ENCODE peak calls at places on chromosomes 3 and 15, in ten cellular contexts. G is transverse colon, T is prostate gland, P is heart left ventricle, B is testis, Y is body of pancreas, Q is IMR-90, J is uterus, C is tibial nerve, M is spleen. L is an unnamed sample.

GRCh38 chr15:96359772-96360498 is 29.4 kb downstream of the NR2F2 start:
- DNase-seq in G (no peak), T (no peak), P (peak; percentile 69), B (no peak), Y (no peak), Q (no peak), J (peak; percentile 83), C (no peak), M (peak; percentile 74), L (peak; percentile 61)

GRCh38 chr15:76196949-76197315 is 114.3 kb downstream of the ETFA start:
- DNase-seq in G (peak; percentile 38), T (no peak), P (no peak), B (peak; percentile 33), Y (peak; percentile 53), Q (no peak), J (no peak), C (no peak), M (peak; percentile 73), L (no peak)

GRCh38 chr15:88605507-88606436 is 15.4 kb upstream of the AEN start:
- DNase-seq in G (no peak), T (no peak), P (peak; percentile 74), B (peak; percentile 68), Y (peak; percentile 62), Q (peak; percentile 29), J (no peak), C (no peak), M (peak; percentile 76), L (peak; percentile 66)

GRCh38 chr3:11118181-11118682 is 36.1 kb upstream of the HRH1 start:
- DNase-seq in G (no peak), T (no peak), P (no peak), B (no peak), Y (no peak), Q (peak; percentile 70), J (no peak), C (no peak), M (no peak), L (no peak)

GRCh38 chr15:42734076-42734672 is 2.8 kb downstream of the CDAN1 start:
- DNase-seq in G (no peak), T (no peak), P (no peak), B (no peak), Y (no peak), Q (no peak), J (no peak), C (no peak), M (no peak), L (no peak)

GRCh38 chr3:48897401-48898376 is 993 bp downstream of the SLC25A20 start:
- DNase-seq in G (peak; percentile 26), T (no peak), P (no peak), B (no peak), Y (peak; percentile 17), Q (no peak), J (peak; percentile 16), C (no peak), M (peak; percentile 80), L (no peak)

GRCh38 chr3:191415566-191415965 is 45.4 kb upstream of the PYDC2 start:
- DNase-seq in G (no peak), T (no peak), P (no peak), B (no peak), Y (no peak), Q (no peak), J (no peak), C (no peak), M (no peak), L (no peak)

GRCh38 chr3:139577899-139578298 is 38.4 kb upstream of the RBP1 start:
- DNase-seq in G (no peak), T (no peak), P (no peak), B (no peak), Y (no peak), Q (no peak), J (no peak), C (no peak), M (no peak), L (no peak)

GRCh38 chr3:187315872-187316271 is 24.3 kb upstream of the MASP1 start:
- DNase-seq in G (no peak), T (no peak), P (no peak), B (no peak), Y (no peak), Q (no peak), J (no peak), C (no peak), M (no peak), L (no peak)

GRCh38 chr3:47057212-47057671 is 77.8 kb downstream of the NBEAL2 start:
- DNase-seq in G (no peak), T (no peak), P (no peak), B (no peak), Y (no peak), Q (peak; percentile 31), J (no peak), C (no peak), M (no peak), L (no peak)

GRCh38 chr3:102302020-102302419 is 132.8 kb upstream of the ZPLD1 start:
- DNase-seq in G (no peak), T (no peak), P (no peak), B (no peak), Y (no peak), Q (no peak), J (no peak), C (no peak), M (no peak), L (no peak)

GRCh38 chr3:119279844-119280243 is 14.3 kb upstream of the ARHGAP31 start:
- DNase-seq in G (no peak), T (no peak), P (no peak), B (no peak), Y (no peak), Q (no peak), J (no peak), C (no peak), M (no peak), L (no peak)

DNA sequence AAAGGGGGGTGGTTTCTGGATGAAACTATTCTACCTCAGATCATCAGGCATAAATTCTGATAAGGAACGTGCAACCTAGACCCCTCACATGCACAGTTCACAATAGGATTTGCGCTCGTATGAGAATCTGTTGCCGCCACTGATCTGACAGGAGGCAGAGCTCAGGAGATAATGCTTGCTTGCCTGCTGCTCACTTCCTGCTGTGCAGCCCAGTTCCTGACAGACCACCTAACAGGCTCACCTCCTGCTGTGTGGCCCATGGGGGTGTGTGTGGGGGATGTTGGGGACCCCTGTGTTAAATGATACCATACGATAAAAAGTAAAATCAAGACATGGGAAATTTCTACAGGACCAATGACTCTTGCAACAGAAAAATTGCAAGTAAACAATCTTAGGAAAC is 24.0 kb downstream of the CP start:
- DNase-seq in G (no peak), T (no peak), P (no peak), B (no peak), Y (no peak), Q (no peak), J (no peak), C (no peak), M (no peak), L (no peak)
- H3K9me3 ChIP-seq in G (no peaks in the 10 kb centered on the region), T (no peaks in the 10 kb centered on the region), P (no peaks in the 10 kb centered on the region), B (no peaks in the 10 kb centered on the region), Y (no peaks in the 10 kb centered on the region), Q (no peaks in the 10 kb centered on the region), J (no peaks in the 10 kb centered on the region), C (no peaks in the 10 kb centered on the region), M (no peaks in the 10 kb centered on the region), L (no peaks in the 10 kb centered on the region)

DNA sequence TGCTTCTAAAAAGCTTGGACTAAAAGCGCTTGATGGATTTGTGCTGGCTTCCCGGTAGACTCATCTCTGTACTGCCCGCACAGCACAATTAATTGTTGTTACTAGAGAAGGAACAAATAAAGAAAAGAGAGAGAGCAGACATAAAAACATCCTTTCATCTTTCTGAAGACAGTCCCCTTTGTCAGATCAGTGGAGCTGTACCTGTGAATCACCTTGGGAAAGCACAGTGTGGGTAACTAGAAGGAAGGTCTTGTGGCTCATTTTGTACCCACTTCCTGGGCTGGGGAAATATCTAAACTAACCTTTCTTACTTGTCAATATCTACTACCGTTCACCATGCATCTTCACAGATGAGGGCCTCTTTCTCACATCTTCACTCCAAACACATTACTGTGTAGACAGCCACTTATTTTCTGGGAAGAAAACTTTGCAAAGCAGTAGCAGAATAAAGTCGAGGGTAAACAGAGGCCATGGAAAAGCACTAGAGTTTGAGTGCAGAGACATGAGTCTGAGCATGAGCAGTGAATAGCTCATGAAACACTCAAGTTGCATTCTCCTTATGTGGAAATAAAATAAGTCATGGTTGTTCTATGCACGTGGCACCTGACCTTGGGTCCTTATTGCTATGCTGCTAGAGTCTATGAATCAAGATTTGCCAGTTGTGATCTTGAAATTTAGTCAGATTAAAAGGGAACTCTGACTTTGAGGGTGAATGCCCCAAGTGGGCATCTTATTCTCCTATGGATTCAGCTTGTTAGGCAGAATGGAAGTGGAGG is 169.3 kb downstream of the LPP start:
- DNase-seq in G (no peak), T (no peak), P (no peak), B (no peak), Y (no peak), Q (no peak), J (no peak), C (no peak), M (no peak), L (no peak)
- H3K27ac ChIP-seq in G (no peak overlapping the region), T (no peak overlapping the region), P (peak overlapping the region; percentile 20), B (no peak overlapping the region), Y (no peak overlapping the region), Q (no peak overlapping the region), J (no peak overlapping the region), C (no peak overlapping the region), M (peak overlapping the region; percentile 46), L (no peak overlapping the region)

GRCh38 chr3:179149239-179149887 is 1.2 kb downstream of the PIK3CA start:
- DNase-seq in G (peak; percentile 26), T (peak; percentile 30), P (no peak), B (peak; percentile 55), Y (peak; percentile 14), Q (peak; percentile 32), J (peak; percentile 23), C (no peak), M (no peak), L (peak; percentile 25)
- TF ChIP-seq POLR2A in G (no peak), T (no peak), P (no peak), B (no peak), Y (no peak), Q (no peak), J (no peak), C (no peak), M (no peak), L (no peak)

GRCh38 chr3:177731644-177732268 is 534.5 kb upstream of the TBL1XR1 start:
- DNase-seq in G (no peak), T (no peak), P (no peak), B (no peak), Y (no peak), Q (peak; percentile 88), J (no peak), C (no peak), M (no peak), L (no peak)

GRCh38 chr3:177729939-177730700 is 532.8 kb upstream of the TBL1XR1 start:
- DNase-seq in G (no peak), T (no peak), P (no peak), B (peak; percentile 54), Y (peak; percentile 16), Q (no peak), J (peak; percentile 46), C (peak; percentile 51), M (no peak), L (peak; percentile 41)

GRCh38 chr3:177735441-177735840 is 538.2 kb upstream of the TBL1XR1 start:
- DNase-seq in G (no peak), T (no peak), P (no peak), B (no peak), Y (no peak), Q (no peak), J (no peak), C (no peak), M (no peak), L (no peak)

GRCh38 chr3:177733936-177734335 is 536.7 kb upstream of the TBL1XR1 start:
- DNase-seq in G (no peak), T (no peak), P (no peak), B (no peak), Y (no peak), Q (no peak), J (no peak), C (no peak), M (no peak), L (no peak)

GRCh38 chr3:177733233-177733632 is 536.0 kb upstream of the TBL1XR1 start:
- DNase-seq in G (no peak), T (no peak), P (no peak), B (no peak), Y (no peak), Q (peak; percentile 21), J (no peak), C (no peak), M (no peak), L (no peak)
- H3K9me3 ChIP-seq in G (no peaks in the 10 kb centered on the region), T (no peaks in the 10 kb centered on the region), P (no peaks in the 10 kb centered on the region), B (no peaks in the 10 kb centered on the region), Y (no peaks in the 10 kb centered on the region), Q (no peaks in the 10 kb centered on the region), J (no peaks in the 10 kb centered on the region), C (no peaks in the 10 kb centered on the region), M (no peaks in the 10 kb centered on the region), L (no peaks in the 10 kb centered on the region)

L was measured in ovary.